ENCODE peak calls at places on chromosomes 13 and 19, in ten cellular contexts. S is lower leg skin; Q is effector memory CD8-positive, alpha-beta T cell; R is AG04449; J is sigmoid colon; G is OCI-M1; E is WTC11; B is type B pancreatic cell; O is CD8-positive, alpha-beta T cell; I is CD4-positive, alpha-beta T cell. L is an unnamed sample.

GRCh38 chr19:5006201-5006600 is 37.3 kb downstream of the KDM4B start:
- DNase-seq in O (no peak), B (no peak), S (no peak), E (no peak), R (no peak), J (no peak), G (peak; percentile 85), Q (no peak), I (no peak), L (no peak)

GRCh38 chr13:99665716-99666115 is 164.4 kb downstream of the TM9SF2 start:
- DNase-seq in I (no peak), O (no peak), S (no peak), Q (no peak), J (no peak), B (no peak), R (no peak), E (no peak), G (no peak), L (no peak)

GRCh38 chr19:41926861-41927809 is 1.1 kb downstream of the ERFL start:
- DNase-seq in Q (no peak), G (no peak), S (no peak), O (no peak), R (no peak), I (no peak), E (no peak), J (no peak), B (no peak), L (no peak)

GRCh38 chr13:33931397-33931987 is 113.5 kb downstream of the RFC3 start:
- DNase-seq in Q (no peak), G (peak; percentile 55), J (no peak), B (no peak), O (no peak), S (no peak), R (no peak), I (no peak), E (peak; percentile 17), L (no peak)

GRCh38 chr13:96824110-96824509 is 170.2 kb downstream of the OXGR1 start:
- DNase-seq in J (no peak), S (no peak), I (no peak), G (peak; percentile 69), Q (no peak), O (no peak), B (no peak), R (no peak), E (no peak), L (no peak)

GRCh38 chr13:35469781-35470380 is 6.6 kb downstream of the MAB21L1 start:
- DNase-seq in O (no peak), I (no peak), E (no peak), J (no peak), R (no peak), S (no peak), Q (no peak), B (no peak), G (no peak), L (no peak)

GRCh38 chr13:66492479-66492878 is 737.7 kb downstream of the PCDH9 start:
- DNase-seq in R (no peak), O (no peak), J (no peak), S (no peak), B (no peak), Q (no peak), E (no peak), I (no peak), G (peak; percentile 13), L (no peak)

GRCh38 chr19:46474211-46474610 is 2.8 kb upstream of the PNMA8A start:
- DNase-seq in G (no peak), E (no peak), S (no peak), B (no peak), R (no peak), I (no peak), J (no peak), Q (no peak), O (no peak), L (no peak)

GRCh38 chr19:39409886-39410619 is 2.4 kb upstream of the PLEKHG2 start:
- DNase-seq in Q (peak; percentile 74), S (peak; percentile 95), R (no peak), B (no peak), I (peak; percentile 55), G (peak; percentile 83), E (peak; percentile 49), O (peak; percentile 60), J (peak; percentile 95), L (no peak)

GRCh38 chr13:99085139-99085845 is 107.4 kb upstream of the DOCK9 start:
- DNase-seq in Q (peak; percentile 9), B (no peak), G (no peak), E (peak; percentile 30), J (peak; percentile 67), R (no peak), I (no peak), O (no peak), S (peak; percentile 86), L (no peak)

GRCh38 chr13:92573467-92574057 is 653.0 kb upstream of the GPC6 start:
- DNase-seq in B (no peak), G (peak; percentile 55), J (no peak), O (no peak), S (no peak), E (peak; percentile 33), I (no peak), Q (no peak), R (no peak), L (no peak)

GRCh38 chr13:113457510-113457909 is 4.2 kb upstream of the ADPRHL1 start:
- DNase-seq in G (no peak), R (no peak), O (no peak), E (no peak), J (no peak), Q (no peak), S (peak; percentile 74), I (no peak), B (no peak), L (no peak)

GRCh38 chr19:49468746-49469447 is 5.1 kb upstream of the FLT3LG start:
- DNase-seq in E (peak; percentile 85), G (peak; percentile 42), S (peak; percentile 95), O (peak; percentile 76), R (no peak), Q (peak; percentile 90), J (peak; percentile 91), I (peak; percentile 77), B (no peak), L (no peak)

GRCh38 chr13:108437496-108437895 is 168.0 kb downstream of the TNFSF13B start:
- DNase-seq in E (no peak), S (no peak), Q (no peak), I (no peak), B (no peak), J (no peak), O (no peak), R (no peak), G (no peak), L (no peak)

L was measured in AG04450.